ENCODE peak calls at places on chromosomes 1 and 21, in nine cellular contexts. C is activated CD4-positive, alpha-beta T cell treated with anti-CD3 and anti-CD28 coated beads for 24 hours; B is T follicular helper cell; N is iPS DF 19.7; E is hepatocyte; V is fibroblast of lung; R is putamen; L is caudate nucleus; Z is left ventricle myocardium inferior. H is an unnamed sample.

GRCh38 chr1:225931270-225932129 is 7.5 kb upstream of the PYCR2 start:
- DNase-seq in E (no peak), R (no peak), V (no peak), N (no peak), L (no peak), Z (no peak), B (no peak), C (no peak), H (no peak)

GRCh38 chr21:15028186-15028585 is 36.6 kb downstream of the NRIP1 start:
- DNase-seq in B (no peak), R (no peak), L (no peak), Z (no peak), E (no peak), C (no peak), N (no peak), V (no peak), H (no peak)

GRCh38 chr1:2796890-2797740 is 4.4 kb downstream of the TTC34 start:
- DNase-seq in V (no peak), Z (no peak), L (no peak), E (no peak), C (no peak), R (no peak), B (no peak), N (no peak), H (no peak)

GRCh38 chr1:98304888-98305287 is 356.6 kb upstream of the SNX7 start:
- DNase-seq in C (no peak), Z (no peak), E (no peak), L (no peak), V (no peak), R (no peak), N (no peak), B (no peak), H (no peak)

GRCh38 chr1:204013052-204013451 is 59.9 kb upstream of the SOX13 start:
- DNase-seq in L (no peak), R (no peak), Z (no peak), C (no peak), B (no peak), N (no peak), E (no peak), V (no peak), H (no peak)

GRCh38 chr1:175363046-175363445 is 170.5 kb upstream of the KIAA0040 start:
- DNase-seq in B (no peak), N (no peak), V (no peak), Z (no peak), E (no peak), R (no peak), C (no peak), L (no peak), H (peak)

GRCh38 chr21:15005391-15005790 is 59.4 kb downstream of the NRIP1 start:
- DNase-seq in E (no peak), V (peak), L (no peak), R (peak), C (no peak), N (peak), B (no peak), Z (no peak), H (no peak)

GRCh38 chr1:160085686-160086089 is 4.3 kb downstream of the KCNJ9 start:
- DNase-seq in B (peak), V (peak), R (peak), Z (peak), N (no peak), C (peak), E (peak), L (peak), H (peak)

GRCh38 chr1:42886800-42887199 is 40.4 kb downstream of the ZNF691 start:
- DNase-seq in Z (no peak), B (no peak), C (no peak), V (peak), L (no peak), N (no peak), E (no peak), R (no peak), H (no peak)

GRCh38 chr1:21152423-21153100 is 24.1 kb downstream of the EIF4G3 start:
- DNase-seq in V (no peak), C (no peak), L (no peak), B (no peak), N (no peak), Z (peak), R (no peak), E (no peak), H (peak)

GRCh38 chr1:78005755-78006154 is 1.0 kb downstream of the DNAJB4 start:
- DNase-seq in N (no peak), V (peak), Z (no peak), L (no peak), E (peak), C (no peak), R (peak), B (no peak), H (peak)

GRCh38 chr1:205248793-205249601 is 21.3 kb downstream of the TMCC2 start:
- DNase-seq in L (peak), B (no peak), R (peak), C (no peak), V (peak), E (peak), N (no peak), Z (peak), H (no peak)

GRCh38 chr1:152442765-152443164 is 28.7 kb upstream of the CRNN start:
- DNase-seq in V (peak), B (no peak), E (no peak), R (no peak), C (no peak), N (no peak), L (no peak), Z (no peak), H (peak)

GRCh38 chr1:197810812-197811211 is 35.5 kb upstream of the DENND1B start:
- DNase-seq in R (no peak), N (no peak), C (no peak), L (no peak), B (no peak), Z (no peak), V (no peak), E (no peak), H (no peak)